ENCODE peak calls at places on chromosomes 6 and 20, in ten cellular contexts. X is psoas muscle; U is PC-3; D is fibroblast of mammary gland; R is prostate gland; V is astrocyte; Z is OCI-LY7; H is mammary epithelial cell; N is stomach; B is CD8-positive, alpha-beta T cell. C is an unnamed sample.

GRCh38 chr20:33291830-33292355 is 8.9 kb downstream of the BPIFB1 start:
- DNase-seq in V (no peak), Z (peak), H (peak), N (peak), B (peak), R (no peak), X (no peak), U (peak), D (peak), C (peak)

GRCh38 chr6:24524801-24525200 is 30.0 kb downstream of the ALDH5A1 start:
- DNase-seq in N (no peak), Z (peak), R (no peak), U (peak), V (peak), X (no peak), H (peak), D (peak), B (no peak), C (peak)

GRCh38 chr6:9487128-9487527 is 927.7 kb downstream of the TFAP2A start:
- DNase-seq in V (no peak), D (no peak), Z (no peak), R (no peak), X (no peak), U (no peak), H (no peak), B (no peak), N (no peak), C (no peak)

GRCh38 chr6:167505782-167506181 is 180.9 kb downstream of the TTLL2 start:
- DNase-seq in V (no peak), B (no peak), N (no peak), U (no peak), H (no peak), X (no peak), R (no peak), Z (no peak), D (no peak), C (no peak)

GRCh38 chr6:149293244-149293643 is 24.3 kb upstream of the TAB2 start:
- DNase-seq in D (no peak), H (peak), B (no peak), U (no peak), V (no peak), Z (no peak), R (no peak), X (no peak), N (no peak), C (no peak)

GRCh38 chr6:42714098-42714761 is 8.2 kb downstream of the PRPH2 start:
- DNase-seq in X (no peak), R (no peak), D (peak), B (no peak), N (no peak), Z (no peak), V (peak), H (peak), U (peak), C (peak)

GRCh38 chr6:100022847-100023246 is 28.8 kb upstream of the MCHR2 start:
- DNase-seq in N (no peak), B (no peak), U (no peak), H (no peak), D (no peak), R (no peak), V (no peak), X (no peak), Z (no peak), C (no peak)

GRCh38 chr20:7673841-7674240 is 266.4 kb downstream of the HAO1 start:
- DNase-seq in R (no peak), D (peak), B (no peak), V (peak), U (peak), H (peak), Z (no peak), N (no peak), X (no peak), C (peak)

GRCh38 chr6:12012231-12012565 is at the start of gene HIVEP1:
- DNase-seq in N (peak), U (no peak), H (no peak), V (no peak), D (no peak), Z (no peak), X (peak), R (peak), B (no peak), C (no peak)

GRCh38 chr6:46367365-46367764 is 123.9 kb downstream of the RCAN2 start:
- DNase-seq in R (no peak), H (no peak), N (no peak), V (no peak), B (no peak), X (no peak), Z (no peak), D (no peak), U (no peak), C (no peak)

GRCh38 chr6:26455357-26455970 is 2.3 kb upstream of the BTN2A1 start:
- DNase-seq in Z (no peak), H (no peak), U (no peak), R (no peak), B (no peak), N (no peak), X (no peak), V (no peak), D (peak), C (no peak)

GRCh38 chr6:152529364-152529763 is 107.8 kb downstream of the SYNE1 start:
- DNase-seq in B (no peak), V (no peak), H (no peak), R (no peak), Z (no peak), D (peak), U (no peak), X (no peak), N (no peak), C (no peak)

GRCh38 chr6:98833101-98834059 is 994 bp upstream of the POU3F2 start:
- DNase-seq in D (peak), B (no peak), H (no peak), X (no peak), V (peak), N (no peak), U (peak), Z (no peak), R (no peak), C (peak)

GRCh38 chr20:43571310-43571709 is 12.5 kb downstream of the SGK2 start:
- DNase-seq in V (no peak), H (no peak), N (no peak), B (no peak), X (no peak), R (no peak), D (no peak), U (no peak), Z (peak), C (no peak)

GRCh38 chr20:36824142-36824940 is 50.8 kb upstream of the DSN1 start:
- DNase-seq in Z (no peak), H (peak), D (no peak), X (no peak), B (no peak), U (peak), V (peak), R (no peak), N (no peak), C (no peak)

GRCh38 chr20:37773260-37773825 is 79.5 kb downstream of the CTNNBL1 start:
- DNase-seq in B (no peak), U (no peak), R (no peak), Z (no peak), X (no peak), V (no peak), H (peak), N (no peak), D (no peak), C (no peak)

GRCh38 chr6:24658573-24659511 is 7.9 kb downstream of the TDP2 start:
- DNase-seq in Z (no peak), H (peak), X (no peak), B (no peak), N (no peak), D (peak), V (no peak), R (no peak), U (peak), C (peak)

GRCh38 chr6:40832691-40833090 is 206.3 kb downstream of the UNC5CL start:
- DNase-seq in D (no peak), H (no peak), R (no peak), X (no peak), N (no peak), V (no peak), U (no peak), B (no peak), Z (no peak), C (no peak)

GRCh38 chr6:133953634-133954415 is 801 bp downstream of the TBPL1 start:
- DNase-seq in B (peak), R (peak), N (no peak), U (no peak), D (no peak), Z (peak), H (no peak), X (no peak), V (no peak), C (no peak)

GRCh38 chr20:45985573-45985972 is 13.6 kb upstream of the ZNF335 start:
- DNase-seq in Z (no peak), R (no peak), N (no peak), V (no peak), X (no peak), D (no peak), H (no peak), B (no peak), U (no peak), C (no peak)
- TF ChIP-seq CTCF in Z (no peak), R (no peak), N (no peak), V (no peak), X (no peak), D (no peak), H (no peak), B (no peak), U (peak), C (peak)

GRCh38 chr20:62472020-62472342 is 3.8 kb downstream of the GATA5 start:
- DNase-seq in N (no peak), X (no peak), R (no peak), B (no peak), V (no peak), U (no peak), H (no peak), Z (no peak), D (no peak), C (no peak)
- H3K4me3 ChIP-seq in N (peak), X (no peak), R (no peak), B (no peak), V (no peak), U (no peak), H (no peak), Z (no peak), D (no peak), C (no peak)

GRCh38 chr20:52783769-52784168 is 188.4 kb upstream of the TSHZ2 start:
- DNase-seq in Z (no peak), U (no peak), R (no peak), D (peak), B (no peak), X (no peak), V (no peak), N (no peak), H (peak), C (no peak)
- TF ChIP-seq CTCF in Z (peak), U (peak), R (no peak), D (peak), B (no peak), X (no peak), V (peak), N (no peak), H (peak), C (no peak)

DNA sequence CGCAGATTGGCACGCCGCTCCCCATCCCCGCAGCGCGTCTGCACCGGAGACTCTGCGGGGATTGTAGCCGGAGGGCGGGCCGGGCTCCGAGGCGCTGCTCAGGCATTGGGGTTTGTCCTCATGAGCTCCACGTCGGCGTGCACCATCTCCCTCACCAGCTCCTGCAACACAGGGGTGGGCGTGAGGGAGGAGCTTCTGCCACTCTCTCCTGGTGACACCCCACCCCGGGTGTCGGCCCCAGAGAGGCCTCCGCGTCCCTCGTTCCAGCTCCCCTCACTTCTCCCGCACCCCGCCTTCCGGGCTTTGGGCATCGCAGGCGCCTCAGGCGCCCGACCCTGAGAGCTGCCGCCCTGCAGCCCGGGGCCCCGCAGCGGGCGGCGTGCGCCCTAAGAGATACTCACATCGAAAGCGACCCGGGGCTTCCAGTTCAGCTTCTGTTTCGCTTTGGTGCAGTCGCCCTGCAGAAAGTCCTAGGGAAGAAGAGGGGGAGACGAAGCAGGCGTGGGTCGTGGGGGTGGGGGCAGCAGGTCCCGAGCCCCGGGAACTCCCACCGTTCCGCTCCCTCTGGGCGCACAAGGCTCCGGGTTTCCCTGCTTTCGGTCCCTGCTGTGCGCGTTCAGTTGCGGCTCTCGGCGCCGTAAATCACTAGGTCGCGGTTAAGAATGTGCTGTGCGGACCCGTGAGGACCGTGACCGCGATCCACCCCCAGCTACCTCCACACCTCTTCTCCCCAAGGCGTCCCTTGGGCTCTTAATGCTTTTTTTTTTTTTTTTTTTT is 14.5 kb downstream of the FOXC1 start:
- DNase-seq in N (peak), B (no peak), R (no peak), V (no peak), H (no peak), X (peak), Z (no peak), D (no peak), U (no peak), C (peak)
- H3K4me3 ChIP-seq in N (peak), B (no peak), R (peak), V (peak), H (peak), X (peak), Z (no peak), D (peak), U (no peak), C (peak)

GRCh38 chr6:35452186-35453090 is at the start of gene FANCE:
- DNase-seq in R (peak), B (peak), H (peak), V (peak), X (peak), U (peak), D (peak), Z (peak), N (peak), C (peak)
- TF ChIP-seq CTCF in R (no peak), B (no peak), H (no peak), V (no peak), X (no peak), U (no peak), D (no peak), Z (no peak), N (no peak), C (no peak)

GRCh38 chr20:51480507-51481270 is 61.8 kb downstream of the NFATC2 start:
- DNase-seq in V (no peak), R (no peak), Z (no peak), U (no peak), H (no peak), X (no peak), N (no peak), B (peak), D (no peak), C (no peak)
- H3K4me3 ChIP-seq in V (no peak), R (no peak), Z (peak), U (no peak), H (no peak), X (no peak), N (no peak), B (no peak), D (no peak), C (no peak)

GRCh38 chr6:159378361-159378760 is 209.2 kb downstream of the FNDC1 start:
- DNase-seq in U (no peak), H (no peak), N (no peak), B (no peak), X (no peak), R (no peak), D (no peak), V (no peak), Z (no peak), C (peak)

GRCh38 chr6:159375014-159375413 is 205.8 kb downstream of the FNDC1 start:
- DNase-seq in X (no peak), V (no peak), N (no peak), D (no peak), R (no peak), U (no peak), Z (no peak), H (no peak), B (no peak), C (no peak)

GRCh38 chr6:159372333-159372732 is 203.1 kb downstream of the FNDC1 start:
- DNase-seq in R (no peak), V (no peak), D (no peak), X (no peak), N (no peak), B (no peak), Z (no peak), U (no peak), H (no peak), C (no peak)

GRCh38 chr6:159380104-159380503 is 210.9 kb downstream of the FNDC1 start:
- DNase-seq in V (no peak), R (no peak), H (no peak), D (no peak), U (no peak), N (no peak), X (no peak), B (no peak), Z (no peak), C (no peak)

DNA sequence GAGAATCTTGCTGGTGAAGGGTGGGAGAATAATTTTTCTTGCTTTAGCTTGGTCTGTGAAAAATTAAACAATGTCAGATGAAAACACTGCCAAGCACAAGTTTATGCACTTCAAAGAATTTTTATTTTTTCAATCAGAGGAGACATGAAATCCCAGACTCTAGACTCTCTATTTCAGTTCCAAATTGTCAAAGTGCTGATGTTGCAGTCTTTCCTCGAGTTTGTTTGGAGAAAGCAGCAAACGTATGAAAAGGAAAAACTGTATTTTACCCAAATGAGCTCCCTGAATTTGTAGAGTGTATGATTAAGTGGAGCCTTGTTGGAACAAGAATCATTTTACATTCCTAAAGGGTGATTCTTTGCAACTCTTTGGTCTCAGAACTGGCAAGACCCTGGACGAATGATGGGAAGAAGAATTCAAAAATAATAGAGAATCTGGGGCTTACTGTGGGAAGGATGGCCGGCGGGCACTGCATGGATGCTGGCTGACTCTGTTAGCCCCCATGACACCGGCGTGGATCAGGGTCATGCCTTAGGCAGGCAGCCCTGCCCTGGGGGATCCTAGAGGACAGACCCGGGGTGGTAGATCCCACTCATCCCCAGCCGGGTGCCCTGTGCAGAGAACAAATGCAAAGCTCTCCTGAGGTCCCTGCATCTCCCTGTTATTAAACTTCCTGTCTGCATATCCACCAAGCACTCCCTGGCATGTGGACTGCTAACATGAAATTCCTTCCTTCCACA is 207.4 kb downstream of the FNDC1 start:
- DNase-seq in V (peak), R (no peak), U (no peak), B (no peak), N (no peak), D (peak), H (no peak), Z (no peak), X (no peak), C (peak)
- TF ChIP-seq CTCF in V (no peak), R (no peak), U (no peak), B (no peak), N (no peak), D (no peak), H (no peak), Z (no peak), X (no peak), C (no peak)

GRCh38 chr6:114955363-114955762 is 612.5 kb upstream of the HS3ST5 start:
- DNase-seq in D (no peak), R (no peak), V (no peak), X (no peak), H (no peak), U (no peak), B (no peak), Z (no peak), N (no peak), C (no peak)
- H3K4me3 ChIP-seq in D (no peak), R (no peak), V (no peak), X (no peak), H (no peak), U (no peak), B (no peak), Z (no peak), N (no peak), C (no peak)

GRCh38 chr20:62389601-62390087 is 2.7 kb downstream of the RPS21 start:
- DNase-seq in V (no peak), X (no peak), B (no peak), U (no peak), Z (no peak), N (no peak), H (no peak), D (no peak), R (no peak), C (no peak)

GRCh38 chr20:62387993-62388635 is 1.2 kb downstream of the RPS21 start:
- DNase-seq in X (no peak), U (no peak), R (no peak), N (no peak), D (peak), Z (no peak), B (no peak), V (no peak), H (no peak), C (no peak)

GRCh38 chr20:62387219-62387913 is 463 bp downstream of the RPS21 start:
- DNase-seq in D (no peak), U (no peak), Z (peak), X (no peak), V (no peak), H (no peak), R (no peak), B (no peak), N (no peak), C (no peak)

GRCh38 chr20:62390306-62391164 is 3.6 kb downstream of the RPS21 start:
- DNase-seq in H (no peak), U (no peak), V (no peak), R (no peak), X (no peak), D (no peak), N (no peak), B (no peak), Z (no peak), C (no peak)

DNA sequence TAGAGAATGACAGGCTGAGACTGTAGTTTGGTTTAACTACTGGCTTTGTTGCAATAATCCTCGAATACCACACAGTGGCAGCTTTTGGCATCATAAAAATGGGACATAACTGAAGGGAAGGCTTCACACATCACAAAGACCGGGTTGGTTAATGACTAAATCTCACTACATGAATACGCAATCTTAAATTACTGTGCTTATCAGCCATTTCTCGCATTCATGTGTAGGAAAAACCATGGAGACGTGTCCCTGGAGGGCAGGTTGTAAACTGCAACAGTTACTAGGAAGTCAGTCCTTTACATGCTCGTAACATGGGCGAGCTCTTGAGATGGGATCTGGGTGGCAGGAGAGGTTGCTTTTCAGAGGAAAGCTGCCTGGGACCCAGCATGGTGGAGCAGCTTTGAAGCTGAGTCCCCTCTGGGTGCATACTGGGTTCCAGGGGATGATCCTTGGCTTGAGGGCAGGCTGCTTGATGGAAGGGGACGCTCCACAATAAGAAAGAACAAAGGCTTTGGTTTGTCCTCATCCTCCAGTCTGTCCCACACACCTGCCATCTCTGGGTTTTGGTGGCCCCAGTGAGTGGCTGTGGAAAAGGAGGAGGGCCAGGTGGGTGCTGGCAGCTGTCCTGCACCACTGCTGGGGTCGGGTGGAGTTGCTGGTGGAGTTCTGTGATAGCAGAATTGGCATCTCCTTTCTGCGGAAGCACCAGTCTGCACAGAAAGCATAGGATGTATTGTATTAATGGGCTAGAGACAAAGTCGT is 2.1 kb downstream of the RPS21 start:
- DNase-seq in Z (peak), X (no peak), V (no peak), N (no peak), R (no peak), U (no peak), B (no peak), D (no peak), H (no peak), C (no peak)
- TF ChIP-seq CTCF in Z (peak), X (no peak), V (no peak), N (no peak), R (no peak), U (peak), B (no peak), D (no peak), H (no peak), C (no peak)